ENCODE peak calls at places on chromosomes 6 and 20, in eight cellular contexts. One of them, this sample, is unnamed.
A peak's percentile ranks its signal among the peaks of the same experiment; 100 is the strongest.

GRCh38 chr6:143581835-143582480 is 70.4 kb upstream of the FUCA2 start:
- DNase-seq in testis: no peak
- DNase-seq in gastrocnemius medialis: no peak
- DNase-seq in HCT116: no peak
- DNase-seq in HepG2: peak; percentile 42
- DNase-seq in ovary: no peak
- DNase-seq in brain microvascular endothelial cell: peak; percentile 48
- DNase-seq in neural progenitor cell: no peak
- DNase-seq in this sample: no peak

GRCh38 chr6:168410554-168411011 is 30.4 kb upstream of the SMOC2 start:
- DNase-seq in testis: no peak
- DNase-seq in brain microvascular endothelial cell: no peak
- DNase-seq in HepG2: no peak
- DNase-seq in neural progenitor cell: no peak
- DNase-seq in gastrocnemius medialis: no peak
- DNase-seq in HCT116: no peak
- DNase-seq in ovary: no peak
- DNase-seq in this sample: no peak

GRCh38 chr20:1934162-1934561 is 39.0 kb downstream of the SIRPA start:
- DNase-seq in HepG2: no peak
- DNase-seq in ovary: no peak
- DNase-seq in brain microvascular endothelial cell: no peak
- DNase-seq in testis: no peak
- DNase-seq in gastrocnemius medialis: no peak
- DNase-seq in neural progenitor cell: no peak
- DNase-seq in HCT116: no peak
- DNase-seq in this sample: no peak

GRCh38 chr20:49727894-49728885 is 14.5 kb upstream of the B4GALT5 start:
- DNase-seq in HepG2: no peak
- DNase-seq in brain microvascular endothelial cell: no peak
- DNase-seq in ovary: no peak
- DNase-seq in HCT116: no peak
- DNase-seq in neural progenitor cell: no peak
- DNase-seq in testis: no peak
- DNase-seq in gastrocnemius medialis: no peak
- DNase-seq in this sample: no peak

GRCh38 chr6:23655502-23655901 is 470.5 kb upstream of the NRSN1 start:
- DNase-seq in gastrocnemius medialis: no peak
- DNase-seq in HepG2: no peak
- DNase-seq in brain microvascular endothelial cell: no peak
- DNase-seq in ovary: no peak
- DNase-seq in neural progenitor cell: no peak
- DNase-seq in testis: no peak
- DNase-seq in HCT116: no peak
- DNase-seq in this sample: no peak

GRCh38 chr6:147999001-147999540 is 343.6 kb upstream of the SASH1 start:
- DNase-seq in brain microvascular endothelial cell: no peak
- DNase-seq in neural progenitor cell: no peak
- DNase-seq in testis: no peak
- DNase-seq in gastrocnemius medialis: no peak
- DNase-seq in HCT116: no peak
- DNase-seq in HepG2: no peak
- DNase-seq in ovary: no peak
- DNase-seq in this sample: no peak

GRCh38 chr6:130396722-130397121 is 30.9 kb downstream of the TMEM200A start:
- DNase-seq in ovary: peak; percentile 12
- DNase-seq in brain microvascular endothelial cell: no peak
- DNase-seq in neural progenitor cell: no peak
- DNase-seq in gastrocnemius medialis: no peak
- DNase-seq in HepG2: no peak
- DNase-seq in HCT116: no peak
- DNase-seq in testis: no peak
- DNase-seq in this sample: no peak

GRCh38 chr6:128216917-128217316 is 303.5 kb downstream of the PTPRK start:
- DNase-seq in HCT116: no peak
- DNase-seq in neural progenitor cell: no peak
- DNase-seq in ovary: no peak
- DNase-seq in testis: no peak
- DNase-seq in gastrocnemius medialis: no peak
- DNase-seq in brain microvascular endothelial cell: no peak
- DNase-seq in HepG2: no peak
- DNase-seq in this sample: no peak

GRCh38 chr6:137045221-137045789 is 540 bp upstream of the IL20RA start:
- DNase-seq in ovary: no peak
- DNase-seq in testis: no peak
- DNase-seq in neural progenitor cell: no peak
- DNase-seq in gastrocnemius medialis: no peak
- DNase-seq in brain microvascular endothelial cell: no peak
- DNase-seq in HCT116: no peak
- DNase-seq in HepG2: no peak
- DNase-seq in this sample: no peak

GRCh38 chr6:113630738-113631535 is 226.2 kb upstream of the MARCKS start:
- DNase-seq in neural progenitor cell: no peak
- DNase-seq in HCT116: no peak
- DNase-seq in HepG2: no peak
- DNase-seq in testis: no peak
- DNase-seq in brain microvascular endothelial cell: peak; percentile 82
- DNase-seq in ovary: no peak
- DNase-seq in gastrocnemius medialis: peak; percentile 21
- DNase-seq in this sample: no peak

GRCh38 chr6:65468307-65468706 is 238.7 kb downstream of the EYS start:
- DNase-seq in HCT116: no peak
- DNase-seq in HepG2: no peak
- DNase-seq in neural progenitor cell: no peak
- DNase-seq in brain microvascular endothelial cell: no peak
- DNase-seq in gastrocnemius medialis: no peak
- DNase-seq in ovary: no peak
- DNase-seq in testis: no peak
- DNase-seq in this sample: no peak

GRCh38 chr6:75543311-75543710 is 49.7 kb upstream of the FILIP1 start:
- DNase-seq in HepG2: no peak
- DNase-seq in HCT116: no peak
- DNase-seq in neural progenitor cell: no peak
- DNase-seq in brain microvascular endothelial cell: no peak
- DNase-seq in gastrocnemius medialis: no peak
- DNase-seq in ovary: no peak
- DNase-seq in testis: no peak
- DNase-seq in this sample: no peak

GRCh38 chr20:57927376-57927775 is 217.6 kb upstream of the PMEPA1 start:
- DNase-seq in ovary: no peak
- DNase-seq in gastrocnemius medialis: no peak
- DNase-seq in brain microvascular endothelial cell: no peak
- DNase-seq in HCT116: no peak
- DNase-seq in HepG2: no peak
- DNase-seq in neural progenitor cell: no peak
- DNase-seq in testis: no peak
- DNase-seq in this sample: no peak

GRCh38 chr6:41374618-41375590 is 39.5 kb downstream of the NCR2 start:
- DNase-seq in testis: no peak
- DNase-seq in gastrocnemius medialis: no peak
- DNase-seq in HepG2: no peak
- DNase-seq in ovary: no peak
- DNase-seq in neural progenitor cell: peak; percentile 65
- DNase-seq in brain microvascular endothelial cell: no peak
- DNase-seq in HCT116: no peak
- DNase-seq in this sample: no peak

GRCh38 chr20:10671850-10672578 is 1.8 kb downstream of the JAG1 start:
- DNase-seq in brain microvascular endothelial cell: no peak
- DNase-seq in neural progenitor cell: peak; percentile 50
- DNase-seq in gastrocnemius medialis: peak; percentile 54
- DNase-seq in HCT116: no peak
- DNase-seq in HepG2: no peak
- DNase-seq in testis: peak; percentile 73
- DNase-seq in ovary: peak; percentile 76
- DNase-seq in this sample: peak; percentile 83

GRCh38 chr20:11935754-11936551 is 18.3 kb downstream of the BTBD3 start:
- DNase-seq in gastrocnemius medialis: no peak
- DNase-seq in HepG2: peak; percentile 17
- DNase-seq in HCT116: no peak
- DNase-seq in neural progenitor cell: no peak
- DNase-seq in brain microvascular endothelial cell: no peak
- DNase-seq in ovary: no peak
- DNase-seq in testis: no peak
- DNase-seq in this sample: no peak

GRCh38 chr6:35757461-35758123 is 18.8 kb upstream of the CLPSL2 start:
- DNase-seq in ovary: no peak
- DNase-seq in HepG2: peak; percentile 75
- DNase-seq in gastrocnemius medialis: no peak
- DNase-seq in testis: no peak
- DNase-seq in brain microvascular endothelial cell: peak; percentile 43
- DNase-seq in HCT116: peak; percentile 71
- DNase-seq in neural progenitor cell: peak; percentile 80
- DNase-seq in this sample: no peak

GRCh38 chr20:63406011-63406410 is 44.9 kb upstream of the CHRNA4 start:
- DNase-seq in HepG2: peak; percentile 38
- DNase-seq in gastrocnemius medialis: no peak
- DNase-seq in brain microvascular endothelial cell: no peak
- DNase-seq in testis: no peak
- DNase-seq in HCT116: no peak
- DNase-seq in ovary: no peak
- DNase-seq in neural progenitor cell: no peak
- DNase-seq in this sample: no peak

GRCh38 chr20:59028812-59029211 is 3.3 kb downstream of the ATP5F1E start:
- DNase-seq in brain microvascular endothelial cell: no peak
- DNase-seq in ovary: no peak
- DNase-seq in gastrocnemius medialis: no peak
- DNase-seq in testis: no peak
- DNase-seq in HepG2: no peak
- DNase-seq in HCT116: no peak
- DNase-seq in neural progenitor cell: no peak
- DNase-seq in this sample: no peak

GRCh38 chr6:42200035-42200434 is 5.3 kb upstream of the GUCA1B start:
- DNase-seq in HepG2: peak; percentile 78
- DNase-seq in brain microvascular endothelial cell: peak; percentile 80
- DNase-seq in testis: no peak
- DNase-seq in ovary: no peak
- DNase-seq in neural progenitor cell: no peak
- DNase-seq in gastrocnemius medialis: no peak
- DNase-seq in HCT116: no peak
- DNase-seq in this sample: no peak

GRCh38 chr6:74115674-74116073 is 419.7 kb downstream of the CD109 start:
- DNase-seq in HCT116: no peak
- DNase-seq in brain microvascular endothelial cell: no peak
- DNase-seq in HepG2: no peak
- DNase-seq in gastrocnemius medialis: no peak
- DNase-seq in testis: no peak
- DNase-seq in ovary: no peak
- DNase-seq in neural progenitor cell: no peak
- DNase-seq in this sample: no peak

GRCh38 chr6:33609019-33609418 is 12.1 kb upstream of the ITPR3 start:
- DNase-seq in testis: no peak
- DNase-seq in HepG2: no peak
- DNase-seq in gastrocnemius medialis: no peak
- DNase-seq in HCT116: no peak
- DNase-seq in brain microvascular endothelial cell: no peak
- DNase-seq in ovary: no peak
- DNase-seq in neural progenitor cell: no peak
- DNase-seq in this sample: no peak

GRCh38 chr6:33607126-33607783 is 13.9 kb upstream of the ITPR3 start:
- DNase-seq in HepG2: no peak
- DNase-seq in testis: no peak
- DNase-seq in HCT116: no peak
- DNase-seq in brain microvascular endothelial cell: no peak
- DNase-seq in ovary: no peak
- DNase-seq in neural progenitor cell: peak; percentile 59
- DNase-seq in gastrocnemius medialis: no peak
- DNase-seq in this sample: no peak

GRCh38 chr6:33609444-33610034 is 11.6 kb upstream of the ITPR3 start:
- DNase-seq in testis: peak; percentile 72
- DNase-seq in HepG2: no peak
- DNase-seq in ovary: no peak
- DNase-seq in neural progenitor cell: no peak
- DNase-seq in HCT116: no peak
- DNase-seq in brain microvascular endothelial cell: peak; percentile 20
- DNase-seq in gastrocnemius medialis: no peak
- DNase-seq in this sample: peak; percentile 83

GRCh38 chr6:33606642-33607041 is 14.5 kb upstream of the ITPR3 start:
- DNase-seq in testis: no peak
- DNase-seq in HepG2: no peak
- DNase-seq in ovary: no peak
- DNase-seq in neural progenitor cell: no peak
- DNase-seq in brain microvascular endothelial cell: no peak
- DNase-seq in HCT116: no peak
- DNase-seq in gastrocnemius medialis: no peak
- DNase-seq in this sample: no peak

GRCh38 chr6:33607784-33608161 is 13.3 kb upstream of the ITPR3 start:
- DNase-seq in gastrocnemius medialis: peak; percentile 55
- DNase-seq in HepG2: peak; percentile 79
- DNase-seq in neural progenitor cell: no peak
- DNase-seq in HCT116: peak; percentile 37
- DNase-seq in brain microvascular endothelial cell: no peak
- DNase-seq in ovary: no peak
- DNase-seq in testis: peak; percentile 48
- DNase-seq in this sample: no peak
- TF ChIP-seq CTCF in gastrocnemius medialis: peak; percentile 40
- TF ChIP-seq CTCF in HepG2: peak; percentile 76
- TF ChIP-seq CTCF in neural progenitor cell: peak; percentile 28
- TF ChIP-seq CTCF in HCT116: peak; percentile 63
- TF ChIP-seq CTCF in brain microvascular endothelial cell: peak; percentile 49
- TF ChIP-seq CTCF in ovary: no peak
- TF ChIP-seq CTCF in testis: no peak
- TF ChIP-seq CTCF in this sample: no peak

GRCh38 chr20:37384683-37385174 is 38.8 kb downstream of the SRC start:
- DNase-seq in ovary: peak; percentile 70
- DNase-seq in HCT116: no peak
- DNase-seq in brain microvascular endothelial cell: peak; percentile 18
- DNase-seq in testis: peak; percentile 68
- DNase-seq in neural progenitor cell: peak; percentile 82
- DNase-seq in gastrocnemius medialis: peak; percentile 47
- DNase-seq in HepG2: no peak
- DNase-seq in this sample: no peak
- H3K4me3 ChIP-seq in ovary: peak overlapping the region; percentile 37
- H3K4me3 ChIP-seq in HCT116: peak overlapping the region; percentile 18
- H3K4me3 ChIP-seq in brain microvascular endothelial cell: peak overlapping the region; percentile 47
- H3K4me3 ChIP-seq in testis: peak overlapping the region; percentile 46
- H3K4me3 ChIP-seq in neural progenitor cell: peak overlapping the region; percentile 7
- H3K4me3 ChIP-seq in gastrocnemius medialis: peak overlapping the region; percentile 57
- H3K4me3 ChIP-seq in HepG2: no peak overlapping the region
- H3K4me3 ChIP-seq in this sample: peak overlapping the region; percentile 61

GRCh38 chr6:759729-760128 is 66.8 kb upstream of the EXOC2 start:
- DNase-seq in gastrocnemius medialis: no peak
- DNase-seq in neural progenitor cell: no peak
- DNase-seq in HepG2: no peak
- DNase-seq in HCT116: no peak
- DNase-seq in testis: no peak
- DNase-seq in ovary: no peak
- DNase-seq in brain microvascular endothelial cell: no peak
- DNase-seq in this sample: no peak
- H3K27ac ChIP-seq in gastrocnemius medialis: no peak overlapping the region
- H3K27ac ChIP-seq in neural progenitor cell: no peak overlapping the region
- H3K27ac ChIP-seq in HepG2: no peak overlapping the region
- H3K27ac ChIP-seq in HCT116: no peak overlapping the region
- H3K27ac ChIP-seq in testis: no peak overlapping the region
- H3K27ac ChIP-seq in ovary: no peak overlapping the region
- H3K27ac ChIP-seq in brain microvascular endothelial cell: no peak overlapping the region
- H3K27ac ChIP-seq in this sample: no peak overlapping the region

GRCh38 chr6:25061289-25061945 is 125.7 kb upstream of the RIPOR2 start:
- DNase-seq in neural progenitor cell: peak; percentile 45
- DNase-seq in testis: no peak
- DNase-seq in brain microvascular endothelial cell: peak; percentile 36
- DNase-seq in gastrocnemius medialis: no peak
- DNase-seq in HCT116: no peak
- DNase-seq in HepG2: no peak
- DNase-seq in ovary: no peak
- DNase-seq in this sample: no peak
- TF ChIP-seq CTCF in neural progenitor cell: no peak
- TF ChIP-seq CTCF in testis: no peak
- TF ChIP-seq CTCF in brain microvascular endothelial cell: no peak
- TF ChIP-seq CTCF in gastrocnemius medialis: no peak
- TF ChIP-seq CTCF in HCT116: no peak
- TF ChIP-seq CTCF in HepG2: no peak
- TF ChIP-seq CTCF in ovary: no peak
- TF ChIP-seq CTCF in this sample: no peak